ENCODE peak calls at places on chromosomes 13 and 19, in seven cellular contexts. U is K562, O is HCT116, D is hypothalamus, Y is B cell, S is Right ventricle myocardium superior, P is Daoy. F is an unnamed sample.

GRCh38 chr19:53224606-53225005 is 30.1 kb downstream of the ZNF677 start:
- DNase-seq in U (no peak), O (no peak), D (no peak), Y (no peak), S (no peak), P (no peak), F (no peak)

GRCh38 chr19:45820413-45821102 is 5.5 kb upstream of the RSPH6A start:
- DNase-seq in U (no peak), O (no peak), D (no peak), Y (no peak), S (no peak), P (no peak), F (no peak)

GRCh38 chr13:22801402-22802003 is 379.3 kb upstream of the SGCG start:
- DNase-seq in U (no peak), O (no peak), D (peak; percentile 1), Y (no peak), S (no peak), P (no peak), F (no peak)

GRCh38 chr13:98384739-98385138 is 192.2 kb downstream of the STK24 start:
- DNase-seq in U (no peak), O (no peak), D (no peak), Y (no peak), S (no peak), P (peak; percentile 3), F (no peak)

GRCh38 chr13:29654384-29654783 is 58.9 kb upstream of the SLC7A1 start:
- DNase-seq in U (no peak), O (no peak), D (no peak), Y (no peak), S (no peak), P (no peak), F (no peak)

GRCh38 chr19:5903054-5903501 is 512 bp downstream of the NDUFA11 start:
- DNase-seq in U (peak; percentile 39), O (no peak), D (no peak), Y (no peak), S (no peak), P (peak; percentile 55), F (no peak)

GRCh38 chr19:1855040-1855827 is 7.0 kb upstream of the REXO1 start:
- DNase-seq in U (peak; percentile 87), O (peak; percentile 64), D (peak; percentile 64), Y (peak; percentile 72), S (peak; percentile 96), P (peak; percentile 90), F (peak; percentile 61)

GRCh38 chr19:49161987-49162386 is 4.4 kb downstream of the TRPM4 start:
- DNase-seq in U (no peak), O (no peak), D (no peak), Y (no peak), S (no peak), P (peak; percentile 54), F (no peak)

GRCh38 chr13:29939158-29939557 is 88.7 kb upstream of the UBL3 start:
- DNase-seq in U (no peak), O (no peak), D (no peak), Y (no peak), S (no peak), P (no peak), F (no peak)

GRCh38 chr13:113962975-113963374 is 10.9 kb downstream of the C13orf46 start:
- DNase-seq in U (no peak), O (no peak), D (no peak), Y (no peak), S (peak; percentile 10), P (no peak), F (no peak)

GRCh38 chr19:35211545-35212230 is 16.9 kb downstream of the FAM187B start:
- DNase-seq in U (no peak), O (no peak), D (no peak), Y (peak; percentile 86), S (peak; percentile 64), P (no peak), F (no peak)

GRCh38 chr13:60397693-60398437 is 845 bp downstream of the TDRD3 start:
- DNase-seq in U (no peak), O (no peak), D (peak; percentile 62), Y (peak; percentile 53), S (peak; percentile 83), P (peak; percentile 58), F (peak; percentile 52)

GRCh38 chr19:33404916-33405315 is 31.4 kb downstream of the CEBPG start:
- DNase-seq in U (no peak), O (no peak), D (no peak), Y (no peak), S (peak; percentile 46), P (no peak), F (no peak)

GRCh38 chr13:43428545-43429287 is 358.1 kb downstream of the ENOX1 start:
- DNase-seq in U (no peak), O (no peak), D (no peak), Y (no peak), S (no peak), P (no peak), F (no peak)

GRCh38 chr19:55118401-55118991 is 1.1 kb upstream of the PPP1R12C start:
- DNase-seq in U (peak; percentile 69), O (no peak), D (peak; percentile 81), Y (no peak), S (peak; percentile 76), P (no peak), F (peak; percentile 65)

GRCh38 chr13:31722684-31723083 is 16.6 kb upstream of the RXFP2 start:
- DNase-seq in U (no peak), O (no peak), D (no peak), Y (no peak), S (no peak), P (peak; percentile 5), F (no peak)

GRCh38 chr19:45526143-45526542 is 18.9 kb downstream of the VASP start:
- DNase-seq in U (peak; percentile 82), O (no peak), D (peak; percentile 69), Y (no peak), S (peak; percentile 79), P (peak; percentile 80), F (peak; percentile 29)

GRCh38 chr19:19068659-19069509 is 5.1 kb downstream of the SLC25A42 start:
- DNase-seq in U (no peak), O (no peak), D (no peak), Y (no peak), S (no peak), P (no peak), F (no peak)

GRCh38 chr19:41821003-41821735 is 23.3 kb downstream of the LYPD4 start:
- DNase-seq in U (peak; percentile 67), O (peak; percentile 57), D (peak; percentile 20), Y (peak; percentile 67), S (peak; percentile 26), P (peak; percentile 66), F (no peak)

GRCh38 chr19:44694184-44694579 is 4.8 kb upstream of the CEACAM16 start:
- DNase-seq in U (peak; percentile 44), O (no peak), D (no peak), Y (no peak), S (no peak), P (no peak), F (no peak)

GRCh38 chr19:42683917-42684513 is 56.3 kb downstream of the PSG3 start:
- DNase-seq in U (peak; percentile 46), O (peak; percentile 28), D (no peak), Y (no peak), S (no peak), P (peak; percentile 18), F (no peak)

GRCh38 chr13:43269037-43269476 is 245.7 kb downstream of the DNAJC15 start:
- DNase-seq in U (no peak), O (no peak), D (no peak), Y (no peak), S (no peak), P (peak; percentile 79), F (no peak)

GRCh38 chr19:460877-461609 is at the start of gene SHC2:
- DNase-seq in U (peak; percentile 72), O (no peak), D (no peak), Y (no peak), S (no peak), P (no peak), F (no peak)

GRCh38 chr13:99486996-99487395 is 14.3 kb upstream of the TM9SF2 start:
- DNase-seq in U (no peak), O (no peak), D (no peak), Y (no peak), S (no peak), P (no peak), F (no peak)

GRCh38 chr13:31913459-31913858 is 118.1 kb upstream of the FRY start:
- DNase-seq in U (no peak), O (no peak), D (no peak), Y (no peak), S (no peak), P (no peak), F (no peak)

GRCh38 chr13:59274958-59275727 is 888.6 kb downstream of the DIAPH3 start:
- DNase-seq in U (no peak), O (no peak), D (no peak), Y (no peak), S (no peak), P (no peak), F (no peak)

GRCh38 chr13:60226507-60226906 is 62.8 kb upstream of the DIAPH3 start:
- DNase-seq in U (peak; percentile 15), O (peak; percentile 12), D (no peak), Y (no peak), S (no peak), P (peak; percentile 13), F (no peak)

GRCh38 chr13:42836930-42837329 is 55.5 kb downstream of the FAM216B start:
- DNase-seq in U (no peak), O (peak; percentile 4), D (no peak), Y (no peak), S (no peak), P (no peak), F (no peak)

GRCh38 chr19:11578342-11579142 is 1.1 kb upstream of the ACP5 start:
- DNase-seq in U (peak; percentile 81), O (no peak), D (no peak), Y (peak; percentile 57), S (peak; percentile 57), P (no peak), F (no peak)

GRCh38 chr13:32824671-32825070 is 191.6 kb upstream of the KL start:
- DNase-seq in U (no peak), O (peak; percentile 64), D (no peak), Y (no peak), S (no peak), P (peak; percentile 91), F (no peak)

GRCh38 chr19:30651066-30651465 is 278.9 kb downstream of the ZNF536 start:
- DNase-seq in U (no peak), O (no peak), D (no peak), Y (no peak), S (no peak), P (no peak), F (no peak)

GRCh38 chr19:55070755-55071502 is 4.7 kb upstream of the EPS8L1 start:
- DNase-seq in U (peak; percentile 42), O (peak; percentile 89), D (no peak), Y (no peak), S (no peak), P (peak; percentile 94), F (no peak)

GRCh38 chr19:47480658-47481057 is 3.4 kb downstream of the KPTN start:
- DNase-seq in U (no peak), O (no peak), D (no peak), Y (no peak), S (no peak), P (no peak), F (no peak)

GRCh38 chr19:23822735-23823134 is 64.0 kb upstream of the ZNF681 start:
- DNase-seq in U (no peak), O (no peak), D (no peak), Y (no peak), S (no peak), P (no peak), F (no peak)

GRCh38 chr19:50639121-50640112 is at the start of gene SYT3:
- DNase-seq in U (peak; percentile 95), O (no peak), D (peak; percentile 54), Y (peak; percentile 49), S (peak; percentile 70), P (peak; percentile 71), F (peak; percentile 62)

GRCh38 chr13:109858319-109858718 is 71.9 kb upstream of the IRS2 start:
- DNase-seq in U (no peak), O (peak; percentile 26), D (no peak), Y (no peak), S (no peak), P (no peak), F (no peak)

GRCh38 chr19:6534451-6535093 is 3.7 kb downstream of the TNFSF9 start:
- DNase-seq in U (no peak), O (no peak), D (no peak), Y (no peak), S (no peak), P (no peak), F (no peak)

GRCh38 chr19:16198363-16198636 is 589 bp downstream of the AP1M1 start:
- DNase-seq in U (peak; percentile 50), O (no peak), D (no peak), Y (no peak), S (no peak), P (no peak), F (no peak)